ENCODE peak calls at places on chromosomes 13 and 19, in eight cellular contexts. One of them, this sample, is unnamed. For H3K27me3, the result is how much of the 10 kb centered on the place peaks cover.

GRCh38 chr13:38850868-38851626 is 139.6 kb downstream of the STOML3 start:
- DNase-seq in psoas muscle: no peak
- DNase-seq in heart right ventricle: no peak
- DNase-seq in lower lobe of right lung: no peak
- DNase-seq in AG04450: no peak
- DNase-seq in Peyer's patch: no peak
- DNase-seq in dorsolateral prefrontal cortex: no peak
- DNase-seq in left lung: no peak
- DNase-seq in this sample: no peak

GRCh38 chr19:4635763-4636135 is 3.6 kb upstream of the TNFAIP8L1 start:
- DNase-seq in heart right ventricle: no peak
- DNase-seq in Peyer's patch: no peak
- DNase-seq in left lung: no peak
- DNase-seq in AG04450: no peak
- DNase-seq in psoas muscle: no peak
- DNase-seq in lower lobe of right lung: no peak
- DNase-seq in dorsolateral prefrontal cortex: no peak
- DNase-seq in this sample: no peak

GRCh38 chr13:36712785-36713184 is 39.0 kb downstream of the SERTM1 start:
- DNase-seq in left lung: no peak
- DNase-seq in Peyer's patch: no peak
- DNase-seq in dorsolateral prefrontal cortex: no peak
- DNase-seq in heart right ventricle: no peak
- DNase-seq in AG04450: peak
- DNase-seq in psoas muscle: no peak
- DNase-seq in lower lobe of right lung: no peak
- DNase-seq in this sample: no peak

GRCh38 chr13:78655007-78655406 is 3.9 kb downstream of the OBI1 start:
- DNase-seq in Peyer's patch: no peak
- DNase-seq in psoas muscle: no peak
- DNase-seq in left lung: no peak
- DNase-seq in heart right ventricle: no peak
- DNase-seq in dorsolateral prefrontal cortex: no peak
- DNase-seq in AG04450: no peak
- DNase-seq in lower lobe of right lung: no peak
- DNase-seq in this sample: no peak

GRCh38 chr13:113854238-113855011 is 9.5 kb downstream of the GAS6 start:
- DNase-seq in lower lobe of right lung: peak
- DNase-seq in Peyer's patch: no peak
- DNase-seq in psoas muscle: peak
- DNase-seq in AG04450: no peak
- DNase-seq in dorsolateral prefrontal cortex: no peak
- DNase-seq in left lung: peak
- DNase-seq in heart right ventricle: no peak
- DNase-seq in this sample: no peak

GRCh38 chr19:29817316-29817715 is 5.5 kb downstream of the CCNE1 start:
- DNase-seq in psoas muscle: no peak
- DNase-seq in lower lobe of right lung: no peak
- DNase-seq in dorsolateral prefrontal cortex: no peak
- DNase-seq in heart right ventricle: no peak
- DNase-seq in left lung: no peak
- DNase-seq in AG04450: no peak
- DNase-seq in Peyer's patch: no peak
- DNase-seq in this sample: no peak

GRCh38 chr13:41418027-41418426 is 39.3 kb upstream of the RGCC start:
- DNase-seq in left lung: no peak
- DNase-seq in Peyer's patch: no peak
- DNase-seq in dorsolateral prefrontal cortex: no peak
- DNase-seq in psoas muscle: no peak
- DNase-seq in AG04450: peak
- DNase-seq in heart right ventricle: no peak
- DNase-seq in lower lobe of right lung: no peak
- DNase-seq in this sample: no peak

GRCh38 chr19:3984584-3984907 is 717 bp downstream of the EEF2 start:
- DNase-seq in Peyer's patch: no peak
- DNase-seq in lower lobe of right lung: no peak
- DNase-seq in heart right ventricle: no peak
- DNase-seq in dorsolateral prefrontal cortex: no peak
- DNase-seq in psoas muscle: no peak
- DNase-seq in AG04450: no peak
- DNase-seq in left lung: no peak
- DNase-seq in this sample: no peak

GRCh38 chr13:90591260-90591926 is 756.1 kb upstream of the MIR17HG start:
- DNase-seq in Peyer's patch: no peak
- DNase-seq in psoas muscle: no peak
- DNase-seq in dorsolateral prefrontal cortex: no peak
- DNase-seq in AG04450: no peak
- DNase-seq in heart right ventricle: no peak
- DNase-seq in lower lobe of right lung: no peak
- DNase-seq in left lung: no peak
- DNase-seq in this sample: no peak

GRCh38 chr13:112626761-112627160 is 38.8 kb upstream of the TUBGCP3 start:
- DNase-seq in lower lobe of right lung: no peak
- DNase-seq in psoas muscle: no peak
- DNase-seq in heart right ventricle: no peak
- DNase-seq in dorsolateral prefrontal cortex: no peak
- DNase-seq in Peyer's patch: no peak
- DNase-seq in AG04450: no peak
- DNase-seq in left lung: no peak
- DNase-seq in this sample: no peak

GRCh38 chr19:28424041-28424440 is 788.9 kb downstream of the UQCRFS1 start:
- DNase-seq in psoas muscle: no peak
- DNase-seq in left lung: no peak
- DNase-seq in AG04450: no peak
- DNase-seq in dorsolateral prefrontal cortex: no peak
- DNase-seq in Peyer's patch: no peak
- DNase-seq in lower lobe of right lung: no peak
- DNase-seq in heart right ventricle: no peak
- DNase-seq in this sample: no peak

GRCh38 chr13:55038230-55038629 is 2009.6 kb downstream of the OLFM4 start:
- DNase-seq in psoas muscle: no peak
- DNase-seq in Peyer's patch: no peak
- DNase-seq in left lung: no peak
- DNase-seq in dorsolateral prefrontal cortex: no peak
- DNase-seq in heart right ventricle: no peak
- DNase-seq in AG04450: no peak
- DNase-seq in lower lobe of right lung: no peak
- DNase-seq in this sample: no peak
- TF ChIP-seq CTCF in psoas muscle: no peak
- TF ChIP-seq CTCF in Peyer's patch: no peak
- TF ChIP-seq CTCF in left lung: no peak
- TF ChIP-seq CTCF in dorsolateral prefrontal cortex: no peak
- TF ChIP-seq CTCF in heart right ventricle: no peak
- TF ChIP-seq CTCF in AG04450: no peak
- TF ChIP-seq CTCF in lower lobe of right lung: no peak
- TF ChIP-seq CTCF in this sample: no peak

GRCh38 chr19:54428323-54429175 is 13.3 kb downstream of the TTYH1 start:
- DNase-seq in Peyer's patch: no peak
- DNase-seq in dorsolateral prefrontal cortex: no peak
- DNase-seq in psoas muscle: no peak
- DNase-seq in lower lobe of right lung: no peak
- DNase-seq in heart right ventricle: no peak
- DNase-seq in left lung: no peak
- DNase-seq in AG04450: no peak
- DNase-seq in this sample: no peak
- H3K27me3 ChIP-seq in Peyer's patch: under half
- H3K27me3 ChIP-seq in dorsolateral prefrontal cortex: under half
- H3K27me3 ChIP-seq in psoas muscle: under half
- H3K27me3 ChIP-seq in lower lobe of right lung: half or more
- H3K27me3 ChIP-seq in heart right ventricle: under half
- H3K27me3 ChIP-seq in left lung: under half
- H3K27me3 ChIP-seq in AG04450: under half
- H3K27me3 ChIP-seq in this sample: under half

GRCh38 chr19:58086825-58087710 is 11.0 kb downstream of the ZSCAN18 start:
- DNase-seq in dorsolateral prefrontal cortex: no peak
- DNase-seq in left lung: no peak
- DNase-seq in AG04450: no peak
- DNase-seq in psoas muscle: no peak
- DNase-seq in lower lobe of right lung: no peak
- DNase-seq in Peyer's patch: no peak
- DNase-seq in heart right ventricle: no peak
- DNase-seq in this sample: no peak
- H3K4me3 ChIP-seq in dorsolateral prefrontal cortex: no peak
- H3K4me3 ChIP-seq in left lung: no peak
- H3K4me3 ChIP-seq in AG04450: no peak
- H3K4me3 ChIP-seq in psoas muscle: no peak
- H3K4me3 ChIP-seq in lower lobe of right lung: no peak
- H3K4me3 ChIP-seq in Peyer's patch: no peak
- H3K4me3 ChIP-seq in heart right ventricle: no peak
- H3K4me3 ChIP-seq in this sample: no peak

DNA sequence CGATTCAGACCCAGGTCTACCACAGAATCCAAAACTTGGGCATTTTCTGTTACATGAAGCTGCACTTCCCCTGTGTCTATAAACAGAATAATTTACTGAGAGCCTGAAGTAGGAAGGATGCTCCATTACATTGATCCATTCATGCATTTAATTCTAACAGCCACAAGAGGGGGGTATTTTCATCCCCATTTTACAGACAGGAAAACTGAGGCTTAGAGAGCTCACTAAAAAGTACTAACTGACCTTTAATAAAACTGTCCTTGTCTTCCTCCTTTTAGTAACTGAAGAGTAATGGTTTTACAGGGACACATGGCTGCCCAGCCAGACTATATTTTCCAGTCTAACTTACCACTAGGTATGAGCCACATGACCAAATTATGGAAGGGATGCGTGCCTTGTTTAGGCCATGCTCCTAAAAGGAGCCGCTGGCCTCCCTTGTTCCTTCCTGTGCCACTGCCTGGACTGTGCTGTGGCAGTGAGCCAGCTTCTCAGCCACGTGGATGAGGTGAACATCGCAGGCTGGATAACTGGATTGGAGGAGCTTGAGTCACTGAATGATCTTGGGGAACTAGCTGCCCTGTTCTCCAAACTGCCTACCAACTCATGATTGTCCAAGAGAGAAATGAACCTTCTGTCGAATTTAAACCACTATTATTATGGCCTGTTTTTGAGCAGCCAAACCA is 108.3 kb downstream of the DOCK9 start:
- DNase-seq in psoas muscle: no peak
- DNase-seq in Peyer's patch: no peak
- DNase-seq in left lung: no peak
- DNase-seq in AG04450: no peak
- DNase-seq in dorsolateral prefrontal cortex: no peak
- DNase-seq in heart right ventricle: peak
- DNase-seq in lower lobe of right lung: no peak
- DNase-seq in this sample: no peak
- TF ChIP-seq CTCF in psoas muscle: no peak
- TF ChIP-seq CTCF in Peyer's patch: peak
- TF ChIP-seq CTCF in left lung: no peak
- TF ChIP-seq CTCF in AG04450: peak
- TF ChIP-seq CTCF in dorsolateral prefrontal cortex: no peak
- TF ChIP-seq CTCF in heart right ventricle: no peak
- TF ChIP-seq CTCF in lower lobe of right lung: no peak
- TF ChIP-seq CTCF in this sample: peak

GRCh38 chr13:80117515-80117914 is 223.4 kb downstream of the SPRY2 start:
- DNase-seq in lower lobe of right lung: no peak
- DNase-seq in dorsolateral prefrontal cortex: no peak
- DNase-seq in AG04450: no peak
- DNase-seq in left lung: no peak
- DNase-seq in psoas muscle: no peak
- DNase-seq in heart right ventricle: no peak
- DNase-seq in Peyer's patch: no peak
- DNase-seq in this sample: no peak
- H3K27me3 ChIP-seq in lower lobe of right lung: under half
- H3K27me3 ChIP-seq in dorsolateral prefrontal cortex: under half
- H3K27me3 ChIP-seq in AG04450: under half
- H3K27me3 ChIP-seq in left lung: under half
- H3K27me3 ChIP-seq in psoas muscle: under half
- H3K27me3 ChIP-seq in heart right ventricle: under half
- H3K27me3 ChIP-seq in Peyer's patch: under half
- H3K27me3 ChIP-seq in this sample: under half

GRCh38 chr19:53381376-53381775 is 13.6 kb upstream of the ZNF765 start:
- DNase-seq in lower lobe of right lung: no peak
- DNase-seq in AG04450: no peak
- DNase-seq in dorsolateral prefrontal cortex: no peak
- DNase-seq in psoas muscle: no peak
- DNase-seq in heart right ventricle: no peak
- DNase-seq in Peyer's patch: no peak
- DNase-seq in left lung: no peak
- DNase-seq in this sample: no peak
- H3K4me3 ChIP-seq in lower lobe of right lung: no peak
- H3K4me3 ChIP-seq in AG04450: no peak
- H3K4me3 ChIP-seq in dorsolateral prefrontal cortex: no peak
- H3K4me3 ChIP-seq in psoas muscle: no peak
- H3K4me3 ChIP-seq in heart right ventricle: no peak
- H3K4me3 ChIP-seq in Peyer's patch: no peak
- H3K4me3 ChIP-seq in left lung: no peak
- H3K4me3 ChIP-seq in this sample: no peak

GRCh38 chr13:109869312-109870237 is 83.2 kb upstream of the IRS2 start:
- DNase-seq in heart right ventricle: peak
- DNase-seq in AG04450: peak
- DNase-seq in Peyer's patch: no peak
- DNase-seq in left lung: peak
- DNase-seq in psoas muscle: peak
- DNase-seq in lower lobe of right lung: peak
- DNase-seq in dorsolateral prefrontal cortex: peak
- DNase-seq in this sample: peak
- TF ChIP-seq CTCF in heart right ventricle: peak
- TF ChIP-seq CTCF in AG04450: peak
- TF ChIP-seq CTCF in Peyer's patch: no peak
- TF ChIP-seq CTCF in left lung: no peak
- TF ChIP-seq CTCF in psoas muscle: no peak
- TF ChIP-seq CTCF in lower lobe of right lung: peak
- TF ChIP-seq CTCF in dorsolateral prefrontal cortex: peak
- TF ChIP-seq CTCF in this sample: no peak

GRCh38 chr19:1777149-1777548 is 23.8 kb downstream of the ONECUT3 start:
- DNase-seq in heart right ventricle: no peak
- DNase-seq in left lung: no peak
- DNase-seq in psoas muscle: no peak
- DNase-seq in dorsolateral prefrontal cortex: no peak
- DNase-seq in lower lobe of right lung: no peak
- DNase-seq in Peyer's patch: no peak
- DNase-seq in AG04450: no peak
- DNase-seq in this sample: no peak
- H3K27me3 ChIP-seq in heart right ventricle: half or more
- H3K27me3 ChIP-seq in left lung: half or more
- H3K27me3 ChIP-seq in psoas muscle: half or more
- H3K27me3 ChIP-seq in dorsolateral prefrontal cortex: half or more
- H3K27me3 ChIP-seq in lower lobe of right lung: half or more
- H3K27me3 ChIP-seq in Peyer's patch: under half
- H3K27me3 ChIP-seq in AG04450: half or more
- H3K27me3 ChIP-seq in this sample: under half

DNA sequence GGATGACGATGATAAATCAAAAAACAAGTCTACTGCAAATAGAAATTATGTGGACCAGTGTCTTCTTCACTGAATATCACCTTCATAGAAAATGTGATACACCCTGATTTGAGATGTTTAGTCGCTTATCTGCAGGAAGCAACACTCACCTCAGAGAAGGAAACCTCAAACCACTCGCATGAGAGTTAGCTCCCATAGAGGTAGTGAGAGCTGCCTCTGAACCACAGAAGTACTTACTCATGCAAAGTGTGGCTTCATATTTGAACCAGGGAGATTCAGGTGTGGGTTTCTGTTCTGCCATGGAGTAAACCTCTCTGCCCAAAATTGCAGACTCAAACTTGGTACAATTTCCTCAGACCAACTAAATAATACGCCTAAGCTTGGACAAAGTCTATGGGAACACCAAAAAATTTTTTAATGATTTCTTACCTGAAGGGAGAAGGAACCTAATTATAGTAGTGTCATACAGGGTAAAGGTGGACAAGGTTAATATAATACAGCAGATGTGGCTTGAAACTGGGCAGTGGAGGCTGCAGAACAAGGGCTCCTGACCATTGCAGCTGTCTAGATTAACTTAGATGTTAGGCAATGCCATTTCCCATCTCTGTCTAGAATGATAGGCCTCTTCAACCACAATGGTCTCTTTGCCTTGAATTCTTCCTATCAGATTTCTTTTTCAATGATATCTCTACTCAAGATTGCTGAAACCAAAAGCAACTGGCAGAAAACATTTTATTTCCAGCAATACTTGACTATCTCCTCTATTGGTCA is 29.6 kb upstream of the RCBTB2 start:
- DNase-seq in heart right ventricle: no peak
- DNase-seq in psoas muscle: no peak
- DNase-seq in lower lobe of right lung: no peak
- DNase-seq in AG04450: no peak
- DNase-seq in dorsolateral prefrontal cortex: no peak
- DNase-seq in Peyer's patch: peak
- DNase-seq in left lung: no peak
- DNase-seq in this sample: peak
- H3K4me3 ChIP-seq in heart right ventricle: no peak
- H3K4me3 ChIP-seq in psoas muscle: no peak
- H3K4me3 ChIP-seq in lower lobe of right lung: no peak
- H3K4me3 ChIP-seq in AG04450: no peak
- H3K4me3 ChIP-seq in dorsolateral prefrontal cortex: no peak
- H3K4me3 ChIP-seq in Peyer's patch: no peak
- H3K4me3 ChIP-seq in left lung: no peak
- H3K4me3 ChIP-seq in this sample: no peak

This sample was measured in GM06990.